ENCODE peak calls at places on chromosomes 5 and 9, in five cellular contexts. One of them, this sample, is unnamed.
A peak's percentile ranks its signal among the peaks of the same experiment; 100 is the strongest.

GRCh38 chr5:68894673-68895072 is 199.1 kb upstream of the SLC30A5 start:
- DNase-seq in HCT116: no peak
- DNase-seq in neural progenitor cell: peak; percentile 4
- DNase-seq in PC-3: no peak
- DNase-seq in hepatocyte: peak; percentile 46
- DNase-seq in this sample: no peak

GRCh38 chr9:134066923-134067851 is 639 bp downstream of the BRD3 start:
- DNase-seq in HCT116: no peak
- DNase-seq in neural progenitor cell: peak; percentile 85
- DNase-seq in PC-3: no peak
- DNase-seq in hepatocyte: peak; percentile 68
- DNase-seq in this sample: peak; percentile 60

GRCh38 chr5:73747696-73748380 is 121.8 kb downstream of the ARHGEF28 start:
- DNase-seq in HCT116: no peak
- DNase-seq in neural progenitor cell: no peak
- DNase-seq in PC-3: no peak
- DNase-seq in hepatocyte: no peak
- DNase-seq in this sample: no peak

GRCh38 chr9:20989923-20990341 is 41.5 kb downstream of the HACD4 start:
- DNase-seq in HCT116: no peak
- DNase-seq in neural progenitor cell: no peak
- DNase-seq in PC-3: no peak
- DNase-seq in hepatocyte: no peak
- DNase-seq in this sample: no peak

GRCh38 chr5:10789021-10789420 is 28.0 kb upstream of the DAP start:
- DNase-seq in HCT116: no peak
- DNase-seq in neural progenitor cell: no peak
- DNase-seq in PC-3: peak; percentile 47
- DNase-seq in hepatocyte: no peak
- DNase-seq in this sample: peak; percentile 78

GRCh38 chr9:19030899-19031298 is 2.1 kb downstream of the SAXO1 start:
- DNase-seq in HCT116: no peak
- DNase-seq in neural progenitor cell: no peak
- DNase-seq in PC-3: peak; percentile 17
- DNase-seq in hepatocyte: no peak
- DNase-seq in this sample: peak; percentile 76

GRCh38 chr5:140988036-140988997 is 22.0 kb downstream of the PCDHAC2 start:
- DNase-seq in HCT116: no peak
- DNase-seq in neural progenitor cell: no peak
- DNase-seq in PC-3: no peak
- DNase-seq in hepatocyte: peak; percentile 43
- DNase-seq in this sample: no peak

GRCh38 chr5:172052454-172053236 is 46.2 kb upstream of the FBXW11 start:
- DNase-seq in HCT116: no peak
- DNase-seq in neural progenitor cell: peak; percentile 18
- DNase-seq in PC-3: no peak
- DNase-seq in hepatocyte: no peak
- DNase-seq in this sample: peak; percentile 84

GRCh38 chr5:138603521-138603920 is 28.3 kb upstream of the HSPA9 start:
- DNase-seq in HCT116: no peak
- DNase-seq in neural progenitor cell: peak; percentile 40
- DNase-seq in PC-3: no peak
- DNase-seq in hepatocyte: peak; percentile 39
- DNase-seq in this sample: no peak

GRCh38 chr5:151156732-151157402 is 712 bp downstream of the ANXA6 start:
- DNase-seq in HCT116: no peak
- DNase-seq in neural progenitor cell: peak; percentile 49
- DNase-seq in PC-3: no peak
- DNase-seq in hepatocyte: peak; percentile 35
- DNase-seq in this sample: peak; percentile 61

GRCh38 chr9:123268950-123269302 is 540 bp upstream of the STRBP start:
- DNase-seq in HCT116: no peak
- DNase-seq in neural progenitor cell: no peak
- DNase-seq in PC-3: no peak
- DNase-seq in hepatocyte: no peak
- DNase-seq in this sample: no peak

GRCh38 chr5:147055850-147056523 is 177.4 kb upstream of the PPP2R2B start:
- DNase-seq in HCT116: no peak
- DNase-seq in neural progenitor cell: peak; percentile 37
- DNase-seq in PC-3: no peak
- DNase-seq in hepatocyte: no peak
- DNase-seq in this sample: no peak

GRCh38 chr9:133532937-133533668 is 1.4 kb upstream of the ADAMTSL2 start:
- DNase-seq in HCT116: peak; percentile 73
- DNase-seq in neural progenitor cell: peak; percentile 88
- DNase-seq in PC-3: peak; percentile 57
- DNase-seq in hepatocyte: peak; percentile 71
- DNase-seq in this sample: peak; percentile 54

GRCh38 chr5:61334224-61335196 is 2.5 kb downstream of the ZSWIM6 start:
- DNase-seq in HCT116: no peak
- DNase-seq in neural progenitor cell: peak; percentile 76
- DNase-seq in PC-3: peak; percentile 24
- DNase-seq in hepatocyte: peak; percentile 51
- DNase-seq in this sample: peak; percentile 27

GRCh38 chr5:138725153-138725884 is 27.9 kb upstream of the CTNNA1 start:
- DNase-seq in HCT116: peak; percentile 86
- DNase-seq in neural progenitor cell: peak; percentile 66
- DNase-seq in PC-3: peak; percentile 91
- DNase-seq in hepatocyte: peak; percentile 77
- DNase-seq in this sample: peak; percentile 85

GRCh38 chr5:155254399-155254798 is 240.8 kb downstream of the KIF4B start:
- DNase-seq in HCT116: no peak
- DNase-seq in neural progenitor cell: no peak
- DNase-seq in PC-3: no peak
- DNase-seq in hepatocyte: no peak
- DNase-seq in this sample: no peak

GRCh38 chr9:129197978-129198736 is 20.1 kb upstream of the IER5L start:
- DNase-seq in HCT116: no peak
- DNase-seq in neural progenitor cell: no peak
- DNase-seq in PC-3: no peak
- DNase-seq in hepatocyte: peak; percentile 48
- DNase-seq in this sample: peak; percentile 94

GRCh38 chr5:87827561-87827960 is 414.8 kb upstream of the CCNH start:
- DNase-seq in HCT116: no peak
- DNase-seq in neural progenitor cell: no peak
- DNase-seq in PC-3: no peak
- DNase-seq in hepatocyte: no peak
- DNase-seq in this sample: peak; percentile 3

GRCh38 chr5:117568622-117569021 is 994.0 kb upstream of the SEMA6A start:
- DNase-seq in HCT116: no peak
- DNase-seq in neural progenitor cell: no peak
- DNase-seq in PC-3: no peak
- DNase-seq in hepatocyte: no peak
- DNase-seq in this sample: no peak

GRCh38 chr9:23825143-23825531 is 903 bp downstream of the ELAVL2 start:
- DNase-seq in HCT116: no peak
- DNase-seq in neural progenitor cell: peak; percentile 61
- DNase-seq in PC-3: no peak
- DNase-seq in hepatocyte: no peak
- DNase-seq in this sample: no peak

GRCh38 chr5:143066556-143067281 is 296.5 kb downstream of the ARHGAP26 start:
- DNase-seq in HCT116: no peak
- DNase-seq in neural progenitor cell: no peak
- DNase-seq in PC-3: no peak
- DNase-seq in hepatocyte: no peak
- DNase-seq in this sample: peak; percentile 61

GRCh38 chr5:173420108-173420507 is 91.9 kb upstream of the STC2 start:
- DNase-seq in HCT116: no peak
- DNase-seq in neural progenitor cell: no peak
- DNase-seq in PC-3: peak; percentile 78
- DNase-seq in hepatocyte: no peak
- DNase-seq in this sample: peak; percentile 61

GRCh38 chr9:109447329-109448076 is 50.6 kb downstream of the PTPN3 start:
- DNase-seq in HCT116: no peak
- DNase-seq in neural progenitor cell: no peak
- DNase-seq in PC-3: no peak
- DNase-seq in hepatocyte: no peak
- DNase-seq in this sample: no peak

GRCh38 chr5:173671121-173671949 is 54.9 kb upstream of the BOD1 start:
- DNase-seq in HCT116: no peak
- DNase-seq in neural progenitor cell: no peak
- DNase-seq in PC-3: no peak
- DNase-seq in hepatocyte: peak; percentile 40
- DNase-seq in this sample: peak; percentile 66

GRCh38 chr5:136046231-136046630 is 17.4 kb downstream of the TGFBI start:
- DNase-seq in HCT116: no peak
- DNase-seq in neural progenitor cell: no peak
- DNase-seq in PC-3: no peak
- DNase-seq in hepatocyte: no peak
- DNase-seq in this sample: no peak

GRCh38 chr5:56814963-56815656 is at the start of gene MAP3K1:
- DNase-seq in HCT116: no peak
- DNase-seq in neural progenitor cell: peak; percentile 91
- DNase-seq in PC-3: peak; percentile 76
- DNase-seq in hepatocyte: peak; percentile 94
- DNase-seq in this sample: peak; percentile 82
- TF ChIP-seq EZH2 in HCT116: no peak
- TF ChIP-seq EZH2 in neural progenitor cell: no peak
- TF ChIP-seq EZH2 in PC-3: no peak
- TF ChIP-seq EZH2 in hepatocyte: no peak
- TF ChIP-seq EZH2 in this sample: no peak

GRCh38 chr9:121616356-121616755 is 35.1 kb upstream of the DAB2IP start:
- DNase-seq in HCT116: no peak
- DNase-seq in neural progenitor cell: no peak
- DNase-seq in PC-3: no peak
- DNase-seq in hepatocyte: no peak
- DNase-seq in this sample: no peak

GRCh38 chr9:121609845-121610637 is 41.4 kb upstream of the DAB2IP start:
- DNase-seq in HCT116: peak; percentile 62
- DNase-seq in neural progenitor cell: no peak
- DNase-seq in PC-3: peak; percentile 93
- DNase-seq in hepatocyte: peak; percentile 75
- DNase-seq in this sample: peak; percentile 66

GRCh38 chr9:121613009-121613766 is 38.2 kb upstream of the DAB2IP start:
- DNase-seq in HCT116: no peak
- DNase-seq in neural progenitor cell: no peak
- DNase-seq in PC-3: no peak
- DNase-seq in hepatocyte: no peak
- DNase-seq in this sample: no peak

GRCh38 chr9:121610638-121610953 is 40.8 kb upstream of the DAB2IP start:
- DNase-seq in HCT116: no peak
- DNase-seq in neural progenitor cell: peak; percentile 57
- DNase-seq in PC-3: no peak
- DNase-seq in hepatocyte: no peak
- DNase-seq in this sample: no peak

DNA sequence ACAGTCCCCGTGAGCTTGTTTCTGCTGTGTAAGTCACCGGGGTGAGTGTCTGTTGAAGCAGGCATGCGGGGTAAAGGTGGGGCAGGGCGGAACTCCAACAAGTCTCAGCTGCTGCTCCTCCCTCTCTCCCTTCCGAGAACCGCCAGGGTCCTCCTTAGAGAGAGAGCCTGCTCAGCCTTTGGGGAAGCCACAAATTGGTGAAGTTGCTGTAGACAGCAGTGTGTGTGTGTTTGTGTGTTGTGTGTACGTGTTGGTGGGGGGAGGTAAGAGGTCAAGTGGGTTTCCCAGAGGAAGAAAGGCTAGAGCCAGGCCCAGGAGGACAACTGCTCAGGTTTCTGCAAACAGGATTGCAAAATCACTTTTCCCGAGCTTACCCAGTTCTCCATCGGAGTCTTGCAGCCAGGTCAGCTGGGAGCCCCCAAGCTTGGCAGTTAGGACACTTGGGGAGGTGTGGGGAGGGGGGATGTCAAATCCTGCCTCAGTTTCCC is 38.9 kb upstream of the DAB2IP start:
- DNase-seq in HCT116: no peak
- DNase-seq in neural progenitor cell: peak; percentile 50
- DNase-seq in PC-3: no peak
- DNase-seq in hepatocyte: peak; percentile 68
- DNase-seq in this sample: no peak
- H3K27ac ChIP-seq in HCT116: no peak overlapping the region
- H3K27ac ChIP-seq in neural progenitor cell: no peak overlapping the region
- H3K27ac ChIP-seq in PC-3: no peak overlapping the region
- H3K27ac ChIP-seq in hepatocyte: no peak overlapping the region
- H3K27ac ChIP-seq in this sample: no peak overlapping the region

GRCh38 chr9:87342743-87343142 is 154.9 kb upstream of the DAPK1 start:
- DNase-seq in HCT116: no peak
- DNase-seq in neural progenitor cell: no peak
- DNase-seq in PC-3: no peak
- DNase-seq in hepatocyte: peak; percentile 15
- DNase-seq in this sample: no peak

GRCh38 chr9:87340391-87340790 is 157.3 kb upstream of the DAPK1 start:
- DNase-seq in HCT116: no peak
- DNase-seq in neural progenitor cell: no peak
- DNase-seq in PC-3: no peak
- DNase-seq in hepatocyte: no peak
- DNase-seq in this sample: no peak

GRCh38 chr9:87338075-87338989 is 159.3 kb upstream of the DAPK1 start:
- DNase-seq in HCT116: no peak
- DNase-seq in neural progenitor cell: peak; percentile 17
- DNase-seq in PC-3: no peak
- DNase-seq in hepatocyte: no peak
- DNase-seq in this sample: no peak

GRCh38 chr9:87346061-87346665 is 151.5 kb upstream of the DAPK1 start:
- DNase-seq in HCT116: no peak
- DNase-seq in neural progenitor cell: peak; percentile 42
- DNase-seq in PC-3: no peak
- DNase-seq in hepatocyte: no peak
- DNase-seq in this sample: peak; percentile 21

GRCh38 chr9:87343816-87344438 is 153.7 kb upstream of the DAPK1 start:
- DNase-seq in HCT116: no peak
- DNase-seq in neural progenitor cell: no peak
- DNase-seq in PC-3: no peak
- DNase-seq in hepatocyte: no peak
- DNase-seq in this sample: peak; percentile 33
- TF ChIP-seq EZH2phosphoT487 in HCT116: no peak
- TF ChIP-seq EZH2phosphoT487 in neural progenitor cell: no peak
- TF ChIP-seq EZH2phosphoT487 in PC-3: no peak
- TF ChIP-seq EZH2phosphoT487 in hepatocyte: no peak
- TF ChIP-seq EZH2phosphoT487 in this sample: no peak

DNA sequence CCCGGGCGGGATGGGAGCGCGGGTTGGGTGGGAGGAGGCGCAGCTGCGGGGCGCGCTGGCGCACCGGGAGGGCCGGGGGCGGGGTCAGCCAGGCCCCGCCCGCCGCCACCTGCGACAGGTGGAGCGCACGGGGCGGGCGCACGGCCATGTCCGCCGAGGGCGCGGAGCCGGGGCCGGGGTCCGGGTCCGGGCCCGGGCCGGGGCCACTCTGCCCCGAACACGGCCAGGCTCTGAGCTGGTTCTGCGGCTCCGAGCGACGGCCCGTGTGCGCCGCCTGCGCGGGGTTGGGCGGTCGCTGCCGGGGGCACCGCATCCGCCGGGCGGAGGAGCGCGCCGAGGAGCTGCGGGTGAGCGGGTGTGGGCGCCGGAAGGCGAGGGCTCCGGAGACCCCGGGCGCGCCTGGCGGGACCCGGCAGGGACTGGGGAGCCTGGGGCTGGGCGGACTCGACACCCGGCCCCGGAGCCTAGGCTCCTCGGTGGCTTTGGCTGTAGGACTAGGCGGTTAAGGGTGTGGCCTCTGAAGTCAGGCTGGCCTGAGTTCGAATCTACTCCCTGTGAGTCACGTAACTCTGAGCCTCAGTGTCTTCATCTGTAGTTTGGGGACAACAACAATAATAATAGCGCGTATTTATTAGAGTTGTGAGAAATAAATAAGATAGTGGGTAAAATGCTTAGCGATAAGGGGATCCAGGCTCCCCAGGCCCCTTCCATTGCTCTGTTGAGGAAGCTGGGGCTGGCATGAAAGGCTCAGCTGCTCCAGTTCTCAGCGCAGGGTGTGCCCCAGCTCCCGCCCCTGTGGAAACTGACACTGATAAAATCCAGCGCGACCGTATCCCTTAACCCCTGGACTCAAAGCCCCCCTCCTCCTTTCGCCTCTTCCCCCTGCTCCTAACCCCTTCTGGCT is at the start of gene BSPRY:
- DNase-seq in HCT116: peak; percentile 18
- DNase-seq in neural progenitor cell: peak; percentile 66
- DNase-seq in PC-3: peak; percentile 60
- DNase-seq in hepatocyte: peak; percentile 77
- DNase-seq in this sample: peak; percentile 34
- TF ChIP-seq EZH2 in HCT116: no peak
- TF ChIP-seq EZH2 in neural progenitor cell: peak; percentile 72
- TF ChIP-seq EZH2 in PC-3: no peak
- TF ChIP-seq EZH2 in hepatocyte: peak; percentile 44
- TF ChIP-seq EZH2 in this sample: peak; percentile 89